ENCODE peak calls at places on chromosomes 2 and 18, in five cellular contexts. W is sigmoid colon, I is fibroblast of lung, P is lower lobe of right lung, D is WERI-Rb-1. C is an unnamed sample.

GRCh38 chr18:22103664-22104031 is 65.7 kb upstream of the GATA6 start:
- DNase-seq in W (peak), I (no peak), P (no peak), D (no peak), C (no peak)

GRCh38 chr2:222797308-222797707 is 63.5 kb upstream of the ACSL3 start:
- DNase-seq in W (no peak), I (peak), P (no peak), D (no peak), C (peak)

GRCh38 chr2:25491003-25491696 is 149.4 kb upstream of the DNMT3A start:
- DNase-seq in W (no peak), I (peak), P (no peak), D (no peak), C (no peak)

GRCh38 chr2:68709421-68709911 is 25.1 kb upstream of the ARHGAP25 start:
- DNase-seq in W (no peak), I (peak), P (no peak), D (peak), C (peak)

GRCh38 chr18:50679656-50680055 is 119.8 kb downstream of the MAPK4 start:
- DNase-seq in W (no peak), I (no peak), P (no peak), D (no peak), C (no peak)

GRCh38 chr2:224757934-224758548 is 41.9 kb upstream of the CCDC195 start:
- DNase-seq in W (no peak), I (no peak), P (no peak), D (no peak), C (no peak)

GRCh38 chr2:138415891-138416494 is 85.6 kb upstream of the SPOPL start:
- DNase-seq in W (no peak), I (peak), P (no peak), D (no peak), C (peak)

GRCh38 chr18:46958209-46958608 is 40.8 kb downstream of the KATNAL2 start:
- DNase-seq in W (no peak), I (no peak), P (no peak), D (no peak), C (no peak)

GRCh38 chr2:9820020-9820973 is 23.0 kb upstream of the TAF1B start:
- DNase-seq in W (no peak), I (peak), P (peak), D (peak), C (no peak)

GRCh38 chr2:219442206-219443015 is 7.8 kb downstream of the SPEG start:
- DNase-seq in W (no peak), I (no peak), P (no peak), D (no peak), C (no peak)

GRCh38 chr18:48031011-48031480 is 100.6 kb upstream of the SMAD2 start:
- DNase-seq in W (peak), I (peak), P (peak), D (peak), C (peak)

GRCh38 chr2:226387499-226387942 is 412.1 kb downstream of the IRS1 start:
- DNase-seq in W (no peak), I (no peak), P (no peak), D (no peak), C (no peak)

DNA sequence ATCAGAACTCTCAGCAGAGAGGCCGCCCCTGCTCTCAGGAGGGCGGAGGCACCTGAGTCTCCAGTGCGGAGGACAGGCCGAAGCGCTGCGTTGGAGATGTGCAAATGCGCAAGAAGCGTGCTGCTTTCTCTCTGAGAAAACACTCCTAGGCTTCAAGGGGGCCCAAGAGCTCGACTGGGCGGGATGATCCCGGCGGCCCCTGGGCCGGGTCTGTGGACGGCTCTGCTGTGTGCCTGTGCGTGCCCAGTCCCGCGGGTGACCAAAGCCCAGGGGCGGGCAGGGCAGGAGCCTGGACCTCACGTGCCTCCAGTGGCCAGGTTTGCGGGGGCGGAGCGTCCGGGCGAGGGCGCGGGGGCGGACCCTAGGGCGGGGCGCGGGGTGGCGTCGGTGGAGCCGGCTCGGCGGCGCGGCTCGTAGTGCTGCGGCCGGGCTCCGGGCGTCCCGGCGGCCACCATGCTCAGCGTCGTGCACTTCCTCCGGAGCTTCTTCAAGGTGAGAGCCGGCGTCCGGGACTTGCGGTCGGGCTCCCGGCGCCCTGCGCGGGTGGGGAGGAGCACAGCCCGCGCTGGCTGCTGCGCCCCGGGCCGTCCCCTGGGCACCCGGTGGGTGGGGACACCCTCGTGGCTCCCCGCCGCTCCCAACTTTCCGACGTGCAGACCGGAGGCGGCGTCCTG is at the start of gene ARHGEF4:
- DNase-seq in W (no peak), I (no peak), P (peak), D (no peak), C (no peak)
- H3K4me3 ChIP-seq in W (peak), I (no peak), P (peak), D (no peak), C (peak)

DNA sequence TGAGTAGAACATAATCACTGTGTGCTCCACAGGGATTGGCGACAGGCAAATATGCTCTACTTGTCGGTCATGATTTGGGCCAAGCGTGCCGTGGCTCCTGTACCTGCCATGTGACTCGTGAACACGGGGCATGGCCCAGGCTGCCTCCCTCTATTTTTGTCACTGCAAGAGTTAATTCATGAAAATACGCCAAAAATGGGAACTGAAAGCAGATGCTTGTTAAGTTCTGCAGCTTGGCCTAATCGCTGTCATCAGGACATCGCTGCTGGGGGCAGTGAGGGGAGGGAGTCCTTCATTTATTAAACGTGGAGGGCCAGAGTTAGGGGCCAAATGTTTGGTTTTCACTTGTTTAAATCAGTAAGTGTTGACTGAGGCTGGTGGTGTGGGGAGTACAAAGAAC is 177.8 kb downstream of the BCL2 start:
- DNase-seq in W (no peak), I (no peak), P (no peak), D (no peak), C (no peak)
- H3K4me3 ChIP-seq in W (no peak), I (no peak), P (no peak), D (no peak), C (no peak)

DNA sequence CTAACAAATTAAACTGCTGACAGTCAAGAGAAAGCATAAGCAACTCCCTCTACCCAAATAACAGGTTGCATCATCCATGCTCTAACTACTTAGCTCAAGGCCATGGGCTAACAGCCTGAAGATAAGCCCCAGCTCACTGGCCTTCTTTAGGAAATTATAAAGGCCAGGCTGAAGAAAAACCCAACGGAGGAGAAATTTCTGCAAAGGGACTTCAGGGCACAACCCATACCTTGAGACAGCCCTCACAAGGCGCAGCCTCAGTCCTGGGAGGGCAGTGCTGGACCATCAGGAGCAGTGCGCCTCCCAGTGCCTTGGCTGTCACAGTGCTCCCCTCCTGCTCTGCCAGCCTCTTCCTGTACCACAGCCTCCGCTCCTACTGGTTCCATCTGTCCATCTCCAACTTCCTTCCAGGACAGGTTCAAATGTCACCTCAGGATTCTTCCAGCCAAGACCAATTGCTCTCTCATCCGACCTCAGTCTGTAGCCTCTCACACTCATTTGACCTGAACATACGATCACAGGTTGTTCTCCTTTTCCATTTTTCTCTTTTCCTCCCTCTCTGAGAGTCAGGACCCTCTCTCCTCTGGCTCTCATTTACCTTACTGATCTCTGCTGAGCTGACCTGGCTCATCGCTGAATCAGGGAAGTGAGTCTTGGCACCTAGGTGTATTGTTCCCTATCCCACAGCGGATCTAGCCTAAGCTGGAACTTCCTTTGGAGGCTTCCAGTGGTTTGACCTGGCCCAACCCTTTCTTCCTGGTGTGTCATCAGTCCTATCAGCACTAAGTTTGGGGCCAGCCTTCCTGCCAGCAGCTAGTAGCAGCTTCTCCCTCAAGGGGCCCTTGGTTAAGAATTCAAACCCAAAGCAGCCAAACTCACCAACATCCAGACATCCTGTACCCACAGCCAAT is 1.9 kb downstream of the MCFD2 start:
- DNase-seq in W (peak), I (peak), P (no peak), D (peak), C (peak)
- H3K4me3 ChIP-seq in W (no peak), I (peak), P (peak), D (no peak), C (peak)

GRCh38 chr2:218123986-218124385 is 1.8 kb upstream of the CXCR2 start:
- DNase-seq in W (no peak), I (peak), P (no peak), D (no peak), C (peak)

GRCh38 chr2:218128781-218129478 is 3.1 kb downstream of the CXCR2 start:
- DNase-seq in W (no peak), I (no peak), P (no peak), D (no peak), C (no peak)

GRCh38 chr2:218127929-218128455 is 2.2 kb downstream of the CXCR2 start:
- DNase-seq in W (no peak), I (no peak), P (no peak), D (no peak), C (no peak)

GRCh38 chr2:218125095-218125494 is 733 bp upstream of the CXCR2 start:
- DNase-seq in W (no peak), I (no peak), P (no peak), D (no peak), C (peak)

GRCh38 chr2:218125626-218126080 is at the start of gene CXCR2:
- DNase-seq in W (no peak), I (no peak), P (peak), D (no peak), C (no peak)
- H3K4me3 ChIP-seq in W (no peak), I (no peak), P (peak), D (no peak), C (no peak)

DNA sequence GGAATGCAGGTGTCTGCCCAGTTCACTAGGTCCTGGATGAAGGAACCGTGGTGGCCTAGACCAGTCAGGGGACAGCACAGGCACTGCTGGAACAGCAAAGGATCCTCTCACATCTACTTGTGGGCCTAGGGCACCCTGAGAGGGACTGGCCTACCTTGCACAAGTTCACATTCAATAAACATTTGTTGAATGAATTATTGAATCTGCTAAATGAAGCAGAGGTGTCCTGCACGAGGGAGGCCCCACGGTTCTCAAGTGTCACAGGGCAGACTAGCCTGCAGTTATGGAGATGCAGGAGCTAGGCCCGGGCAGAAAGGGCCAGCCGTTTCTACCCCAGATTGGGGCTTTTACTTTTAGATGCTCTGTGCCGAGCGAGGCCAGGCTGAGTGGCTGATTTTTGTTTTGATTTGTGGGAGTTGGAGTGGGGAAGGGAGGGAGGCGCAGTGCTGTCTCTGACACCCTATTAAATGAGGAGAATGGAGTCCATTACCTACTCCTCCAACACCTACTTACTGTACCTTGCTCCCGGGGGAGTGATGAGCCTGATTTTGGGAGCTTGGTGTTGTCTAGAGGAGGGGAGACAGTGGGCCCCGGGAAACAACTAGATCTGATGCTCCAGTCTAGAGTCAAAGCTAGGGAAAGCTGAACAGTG is 18.4 kb downstream of the SH2D6 start:
- DNase-seq in W (no peak), I (no peak), P (no peak), D (no peak), C (peak)
- H3K4me3 ChIP-seq in W (peak), I (no peak), P (peak), D (peak), C (no peak)

GRCh38 chr18:58222439-58223125 is 178.6 kb downstream of the NEDD4L start:
- DNase-seq in W (no peak), I (peak), P (no peak), D (no peak), C (peak)
- H3K4me3 ChIP-seq in W (no peak), I (no peak), P (peak), D (no peak), C (peak)

DNA sequence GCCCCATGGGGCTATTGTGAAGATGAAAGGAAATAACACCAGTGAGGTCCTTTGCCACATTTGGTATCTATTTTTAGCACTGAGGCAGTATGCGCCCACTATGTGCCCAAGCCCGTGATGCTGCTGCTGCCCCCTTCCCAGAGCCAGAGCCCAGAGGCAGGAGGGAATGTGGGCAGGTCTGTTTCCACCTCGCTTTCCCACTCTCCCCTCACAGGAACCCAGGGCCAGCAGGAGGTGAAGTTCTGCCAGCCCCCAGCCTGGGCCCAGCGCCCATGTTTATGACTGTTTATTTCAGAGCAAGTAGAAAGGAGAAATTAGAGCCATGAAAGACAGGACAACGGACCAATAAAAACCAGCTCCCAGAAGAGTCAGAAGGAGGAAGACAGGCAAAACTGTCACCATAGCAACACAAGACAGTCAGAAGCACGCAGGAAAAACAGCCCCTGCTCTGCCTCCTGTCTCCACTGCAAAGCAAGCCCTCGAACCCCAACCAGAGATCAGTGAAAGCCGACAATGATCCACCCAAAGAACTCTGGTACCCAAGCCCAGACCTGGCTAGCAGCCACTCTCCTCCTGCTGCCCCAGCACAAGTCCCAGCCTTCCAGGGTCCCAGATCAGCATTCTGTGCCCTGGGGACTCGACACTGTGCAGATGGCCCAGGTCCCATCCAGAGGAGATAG is 1.4 kb downstream of the CYRIA start:
- DNase-seq in W (peak), I (peak), P (peak), D (no peak), C (peak)
- H3K4me3 ChIP-seq in W (peak), I (peak), P (peak), D (no peak), C (peak)

GRCh38 chr2:96685592-96686459 is 43.3 kb downstream of the FER1L5 start:
- DNase-seq in W (peak), I (peak), P (no peak), D (peak), C (peak)
- H3K4me3 ChIP-seq in W (no peak), I (no peak), P (no peak), D (no peak), C (no peak)

C was measured in choroid plexus epithelial cell.